ENCODE peak calls at places on chromosomes 12 and 14, in six cellular contexts. O, E, Q, J, G and A are unnamed samples.

GRCh38 chr14:90453401-90453951 is 56.6 kb downstream of the CALM1 start:
- DNase-seq in O (no peak), E (no peak), Q (no peak), J (peak; percentile 94), G (no peak), A (no peak)

GRCh38 chr12:1592444-1593231 is 1.7 kb downstream of the FBXL14 start:
- DNase-seq in O (no peak), E (peak; percentile 40), Q (no peak), J (no peak), G (no peak), A (peak; percentile 75)

GRCh38 chr14:86057018-86057667 is 527.2 kb downstream of the FLRT2 start:
- DNase-seq in O (no peak), E (no peak), Q (peak; percentile 6), J (peak; percentile 36), G (no peak), A (peak; percentile 42)

GRCh38 chr12:53618340-53618739 is 7.8 kb downstream of the ATF7 start:
- DNase-seq in O (no peak), E (no peak), Q (no peak), J (no peak), G (no peak), A (peak; percentile 68)

GRCh38 chr14:76091036-76091435 is 60.7 kb upstream of the GPATCH2L start:
- DNase-seq in O (no peak), E (peak; percentile 73), Q (peak; percentile 15), J (peak; percentile 13), G (no peak), A (peak; percentile 9)

GRCh38 chr12:50086148-50086547 is 1.0 kb downstream of the SMARCD1 start:
- DNase-seq in O (no peak), E (no peak), Q (no peak), J (no peak), G (no peak), A (no peak)

GRCh38 chr12:50353869-50354593 is 42.4 kb downstream of the FAM186A start:
- DNase-seq in O (no peak), E (no peak), Q (no peak), J (peak; percentile 47), G (no peak), A (no peak)

GRCh38 chr12:122527478-122527944 is 462 bp downstream of the KNTC1 start:
- DNase-seq in O (peak; percentile 27), E (peak; percentile 32), Q (no peak), J (peak; percentile 63), G (no peak), A (peak; percentile 86)

GRCh38 chr12:130496516-130497120 is 158.9 kb downstream of the PIWIL1 start:
- DNase-seq in O (no peak), E (no peak), Q (no peak), J (no peak), G (no peak), A (no peak)

GRCh38 chr12:63498239-63498638 is 170.1 kb downstream of the DPY19L2 start:
- DNase-seq in O (no peak), E (no peak), Q (no peak), J (no peak), G (no peak), A (no peak)

GRCh38 chr12:674272-674781 is 11.1 kb upstream of the NINJ2 start:
- DNase-seq in O (no peak), E (peak; percentile 17), Q (no peak), J (peak; percentile 19), G (peak; percentile 100), A (peak; percentile 63)

GRCh38 chr12:120999191-121000120 is 16.8 kb downstream of the C12orf43 start:
- DNase-seq in O (no peak), E (peak; percentile 47), Q (no peak), J (no peak), G (no peak), A (no peak)

GRCh38 chr14:101927859-101928258 is 36.5 kb upstream of the DYNC1H1 start:
- DNase-seq in O (no peak), E (peak; percentile 82), Q (no peak), J (no peak), G (no peak), A (peak; percentile 90)

GRCh38 chr14:53306926-53307325 is 153.8 kb upstream of the DDHD1 start:
- DNase-seq in O (no peak), E (peak; percentile 2), Q (peak; percentile 16), J (no peak), G (no peak), A (peak; percentile 24)

GRCh38 chr12:4030938-4031702 is 157.9 kb upstream of the PARP11 start:
- DNase-seq in O (peak; percentile 95), E (peak; percentile 45), Q (peak; percentile 55), J (peak; percentile 90), G (no peak), A (peak; percentile 63)

GRCh38 chr14:99412122-99413061 is 68.3 kb downstream of the SETD3 start:
- DNase-seq in O (no peak), E (no peak), Q (no peak), J (no peak), G (no peak), A (no peak)

GRCh38 chr12:58812229-58812628 is 108.1 kb downstream of the LRIG3 start:
- DNase-seq in O (no peak), E (no peak), Q (no peak), J (no peak), G (no peak), A (no peak)

GRCh38 chr12:109946505-109946904 is 46.4 kb downstream of the TCHP start:
- DNase-seq in O (no peak), E (no peak), Q (no peak), J (peak; percentile 69), G (no peak), A (no peak)

GRCh38 chr12:88519802-88520435 is 60.4 kb downstream of the KITLG start:
- DNase-seq in O (no peak), E (no peak), Q (no peak), J (peak; percentile 90), G (no peak), A (no peak)

GRCh38 chr12:79251356-79251755 is 386.8 kb downstream of the SYT1 start:
- DNase-seq in O (no peak), E (no peak), Q (no peak), J (no peak), G (no peak), A (no peak)

GRCh38 chr14:77120771-77121743 is 20.5 kb downstream of the ZDHHC22 start:
- DNase-seq in O (no peak), E (no peak), Q (no peak), J (no peak), G (peak; percentile 97), A (no peak)

GRCh38 chr12:45388545-45388944 is 172.7 kb downstream of the ANO6 start:
- DNase-seq in O (peak; percentile 54), E (peak; percentile 32), Q (peak; percentile 29), J (peak; percentile 58), G (no peak), A (peak; percentile 50)

GRCh38 chr12:68568878-68569569 is 41.7 kb upstream of the RAP1B start:
- DNase-seq in O (no peak), E (no peak), Q (no peak), J (no peak), G (no peak), A (no peak)

GRCh38 chr14:75340921-75341320 is 62.3 kb downstream of the FOS start:
- DNase-seq in O (no peak), E (no peak), Q (no peak), J (peak; percentile 8), G (no peak), A (peak; percentile 97)

GRCh38 chr14:23052182-23052623 is 5.1 kb downstream of the CDH24 start:
- DNase-seq in O (no peak), E (peak; percentile 60), Q (peak; percentile 65), J (no peak), G (no peak), A (no peak)

DNA sequence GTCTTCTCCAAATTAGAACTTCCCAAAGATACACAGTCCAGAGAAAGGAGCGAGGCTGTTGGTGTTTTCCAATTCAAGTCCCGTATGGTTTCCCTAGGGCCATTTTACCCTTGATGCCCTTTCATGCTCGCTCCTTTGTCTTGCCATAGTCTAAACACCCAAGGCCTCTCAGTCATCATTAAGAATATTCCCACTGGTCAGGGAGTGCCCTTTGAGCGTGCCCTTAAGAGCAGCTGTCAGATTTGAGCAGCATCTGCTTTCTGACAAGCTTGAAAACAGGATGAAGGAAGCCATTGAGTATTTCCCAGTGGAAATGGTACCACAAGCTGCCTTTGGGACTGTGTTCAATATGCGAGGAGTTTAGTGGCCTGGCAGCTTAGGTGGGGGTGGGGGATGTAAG is 10.4 kb upstream of the GALNT16 start:
- DNase-seq in O (no peak), E (no peak), Q (no peak), J (no peak), G (no peak), A (no peak)
- TF ChIP-seq MAX in O (no peak), E (no peak), Q (no peak), J (no peak), G (no peak), A (no peak)

GRCh38 chr14:103735022-103735421 is 19.4 kb downstream of the ZFYVE21 start:
- DNase-seq in O (no peak), E (no peak), Q (no peak), J (peak; percentile 45), G (no peak), A (no peak)

GRCh38 chr14:103734081-103734888 is 18.7 kb downstream of the ZFYVE21 start:
- DNase-seq in O (no peak), E (no peak), Q (no peak), J (no peak), G (no peak), A (no peak)

GRCh38 chr14:103736546-103737431 is 21.2 kb downstream of the ZFYVE21 start:
- DNase-seq in O (no peak), E (no peak), Q (no peak), J (no peak), G (no peak), A (no peak)

GRCh38 chr14:103735815-103736545 is 20.4 kb downstream of the ZFYVE21 start:
- DNase-seq in O (no peak), E (no peak), Q (no peak), J (no peak), G (no peak), A (no peak)

GRCh38 chr14:103735439-103735814 is 19.8 kb downstream of the ZFYVE21 start:
- DNase-seq in O (no peak), E (no peak), Q (no peak), J (no peak), G (no peak), A (no peak)
- TF ChIP-seq MYC in O (no peak), E (no peak), Q (no peak), J (no peak), G (no peak), A (no peak)

DNA sequence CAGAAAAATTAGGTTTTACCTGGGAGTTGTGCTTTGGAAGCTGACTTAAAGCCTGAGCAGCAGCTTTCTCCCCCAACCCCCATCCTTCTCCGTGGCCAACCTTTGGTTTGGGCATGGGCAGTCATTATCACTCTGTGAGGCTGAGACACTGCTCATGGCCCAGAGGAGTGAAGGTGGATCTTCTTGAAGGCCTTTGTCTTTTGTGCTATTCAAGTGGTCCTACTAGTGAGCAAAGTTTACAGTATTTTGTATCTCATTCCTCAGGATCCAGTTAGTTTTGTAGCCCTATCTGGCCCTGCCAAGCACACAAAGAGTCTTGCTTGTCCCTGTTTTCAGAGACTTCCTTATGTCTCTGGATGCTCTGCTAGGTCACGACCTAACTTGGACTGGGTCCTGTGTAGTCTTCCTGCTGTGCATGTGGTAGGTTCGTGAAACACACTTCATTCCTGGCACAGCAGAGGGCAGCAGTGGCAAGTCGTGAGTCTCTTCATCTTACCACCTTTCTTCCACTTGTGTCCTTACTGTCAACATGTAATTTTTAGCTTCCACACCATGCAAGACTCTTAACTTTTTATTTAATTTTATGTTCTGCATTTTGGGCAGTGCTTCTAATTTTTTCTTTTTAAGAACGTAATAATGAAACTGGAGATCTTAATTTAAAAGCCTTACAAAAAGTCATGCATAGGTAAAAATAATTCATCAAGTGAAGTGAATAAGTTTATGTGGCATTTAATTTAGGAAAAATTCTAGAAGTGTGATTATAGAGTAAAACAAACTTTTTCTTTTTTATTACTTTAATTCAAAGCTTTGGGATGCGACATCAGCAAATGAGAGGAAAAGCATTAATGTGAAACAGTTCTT is 53.7 kb downstream of the APAF1 start:
- DNase-seq in O (peak; percentile 66), E (peak; percentile 52), Q (peak; percentile 39), J (peak; percentile 74), G (peak; percentile 38), A (peak; percentile 80)
- H3K4me3 ChIP-seq in O (no peak overlapping the region), E (no peak overlapping the region), Q (no peak overlapping the region), J (no peak overlapping the region), G (no peak overlapping the region), A (no peak overlapping the region)

GRCh38 chr12:27899151-27899661 is 73.3 kb downstream of the PTHLH start:
- DNase-seq in O (no peak), E (no peak), Q (peak; percentile 81), J (no peak), G (no peak), A (no peak)
- TF ChIP-seq MAX in O (no peak), E (no peak), Q (peak; percentile 28), J (no peak), G (no peak), A (no peak)